ENCODE peak calls at places on chromosomes 11 and 22, in six cellular contexts. V, H, B, C, F and J are unnamed samples.

GRCh38 chr22:31300896-31301295 is 8.6 kb upstream of the PIK3IP1 start:
- DNase-seq in V (no peak), H (no peak), B (no peak), C (no peak), F (no peak), J (no peak)

GRCh38 chr11:26753738-26754504 is 32.1 kb upstream of the SLC5A12 start:
- DNase-seq in V (no peak), H (no peak), B (no peak), C (peak), F (peak), J (no peak)

GRCh38 chr11:86955674-86956522 is 703 bp upstream of the FZD4 start:
- DNase-seq in V (peak), H (peak), B (no peak), C (peak), F (peak), J (no peak)

GRCh38 chr11:61026121-61027031 is 54.9 kb downstream of the CD6 start:
- DNase-seq in V (no peak), H (no peak), B (peak), C (no peak), F (no peak), J (no peak)

GRCh38 chr11:27174672-27175210 is 134.1 kb downstream of the BBOX1 start:
- DNase-seq in V (no peak), H (no peak), B (no peak), C (no peak), F (no peak), J (no peak)

GRCh38 chr22:43142881-43143562 is at the start of gene MCAT:
- DNase-seq in V (peak), H (no peak), B (peak), C (peak), F (peak), J (no peak)

GRCh38 chr22:43216738-43217137 is 29.8 kb upstream of the TTLL12 start:
- DNase-seq in V (no peak), H (no peak), B (no peak), C (no peak), F (no peak), J (no peak)

GRCh38 chr11:36945384-36945783 is 347.3 kb upstream of the RAG2 start:
- DNase-seq in V (no peak), H (no peak), B (no peak), C (no peak), F (no peak), J (no peak)

GRCh38 chr11:132969892-132970291 is 562.4 kb downstream of the OPCML start:
- DNase-seq in V (no peak), H (no peak), B (no peak), C (no peak), F (no peak), J (no peak)

GRCh38 chr11:69084371-69084770 is 35.6 kb downstream of the TPCN2 start:
- DNase-seq in V (no peak), H (no peak), B (no peak), C (no peak), F (no peak), J (no peak)

GRCh38 chr11:19076744-19077589 is 16.4 kb upstream of the MRGPRX2 start:
- DNase-seq in V (peak), H (no peak), B (no peak), C (peak), F (peak), J (no peak)

GRCh38 chr11:128806496-128807261 is 60.4 kb downstream of the KCNJ1 start:
- DNase-seq in V (no peak), H (no peak), B (no peak), C (no peak), F (no peak), J (no peak)

GRCh38 chr11:3111919-3112690 is 53.0 kb downstream of the OSBPL5 start:
- DNase-seq in V (no peak), H (no peak), B (no peak), C (no peak), F (no peak), J (no peak)

GRCh38 chr22:39932918-39933649 is 27.1 kb upstream of the TMA7B start:
- DNase-seq in V (no peak), H (no peak), B (no peak), C (no peak), F (peak), J (no peak)

GRCh38 chr11:28767574-28767973 is 659.4 kb downstream of the METTL15 start:
- DNase-seq in V (no peak), H (no peak), B (no peak), C (no peak), F (no peak), J (no peak)

GRCh38 chr22:19843857-19844422 is 10.7 kb downstream of the GNB1L start:
- DNase-seq in V (no peak), H (no peak), B (no peak), C (no peak), F (no peak), J (no peak)

GRCh38 chr22:20760084-20760483 is 13.8 kb upstream of the SERPIND1 start:
- DNase-seq in V (no peak), H (no peak), B (no peak), C (no peak), F (no peak), J (no peak)

GRCh38 chr11:79255965-79256364 is 184.9 kb downstream of the TENM4 start:
- DNase-seq in V (no peak), H (no peak), B (no peak), C (no peak), F (no peak), J (no peak)

GRCh38 chr11:79262221-79262620 is 178.6 kb downstream of the TENM4 start:
- DNase-seq in V (no peak), H (no peak), B (no peak), C (no peak), F (no peak), J (no peak)

GRCh38 chr11:79258606-79259005 is 182.2 kb downstream of the TENM4 start:
- DNase-seq in V (no peak), H (no peak), B (no peak), C (no peak), F (no peak), J (no peak)

GRCh38 chr11:79263001-79263400 is 177.8 kb downstream of the TENM4 start:
- DNase-seq in V (no peak), H (no peak), B (no peak), C (no peak), F (no peak), J (no peak)

DNA sequence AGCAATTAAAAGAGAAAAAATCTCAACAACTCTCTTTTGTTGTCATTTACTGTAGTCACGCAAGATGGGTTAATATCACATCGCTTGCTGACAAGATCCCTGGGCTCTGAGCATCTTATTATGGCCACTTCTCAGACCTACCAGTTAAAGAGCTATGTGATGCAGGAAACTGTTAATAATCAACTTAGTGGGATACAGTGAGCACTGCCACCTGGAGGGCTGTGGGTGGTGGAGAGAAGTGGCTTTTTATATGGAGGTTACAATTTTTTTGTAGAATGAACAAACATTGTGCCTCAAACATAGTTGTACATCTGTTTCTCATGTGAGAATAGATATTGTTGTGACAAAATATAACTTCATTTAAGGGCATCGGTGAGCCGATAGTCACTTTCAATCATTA is 181.0 kb downstream of the TENM4 start:
- DNase-seq in V (no peak), H (no peak), B (no peak), C (no peak), F (peak), J (no peak)
- TF ChIP-seq CTCF in V (no peak), H (peak), B (no peak), C (no peak), F (peak), J (peak)

GRCh38 chr11:125428486-125429173 is 67.4 kb downstream of the FEZ1 start:
- DNase-seq in V (no peak), H (no peak), B (no peak), C (no peak), F (no peak), J (no peak)
- TF ChIP-seq CTCF in V (no peak), H (no peak), B (no peak), C (no peak), F (no peak), J (no peak)

GRCh38 chr11:46936138-46937110 is at the start of gene CSTPP1:
- DNase-seq in V (peak), H (peak), B (peak), C (peak), F (peak), J (peak)
- TF ChIP-seq CTCF in V (no peak), H (no peak), B (no peak), C (no peak), F (no peak), J (no peak)

DNA sequence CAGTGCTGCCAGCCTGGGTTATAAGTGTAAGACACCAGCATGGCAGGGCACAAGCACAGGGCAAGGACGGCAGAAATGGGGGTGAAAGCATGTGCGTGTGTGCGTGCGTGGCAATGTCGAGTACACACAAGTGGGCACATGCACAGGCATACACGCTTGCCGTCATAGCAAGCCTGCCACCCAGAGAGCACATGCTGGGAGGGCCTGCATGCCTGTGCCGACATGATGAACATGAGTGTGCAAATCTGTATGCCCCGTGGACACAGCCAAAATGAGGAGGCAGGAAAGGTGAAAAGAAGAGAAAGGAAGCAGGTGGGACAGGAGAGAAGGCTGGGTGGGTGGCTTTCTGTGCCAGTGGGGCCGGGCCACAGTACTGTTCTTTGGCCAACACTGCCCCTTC is 62.9 kb downstream of the NECTIN1 start:
- DNase-seq in V (no peak), H (no peak), B (no peak), C (no peak), F (no peak), J (no peak)
- TF ChIP-seq CTCF in V (no peak), H (no peak), B (no peak), C (no peak), F (no peak), J (no peak)

GRCh38 chr11:131169057-131169456 is 201.4 kb upstream of the NTM start:
- DNase-seq in V (no peak), H (no peak), B (no peak), C (no peak), F (no peak), J (no peak)

GRCh38 chr11:131172011-131172410 is 198.4 kb upstream of the NTM start:
- DNase-seq in V (no peak), H (no peak), B (no peak), C (no peak), F (no peak), J (no peak)
- TF ChIP-seq CTCF in V (no peak), H (no peak), B (no peak), C (no peak), F (no peak), J (no peak)

DNA sequence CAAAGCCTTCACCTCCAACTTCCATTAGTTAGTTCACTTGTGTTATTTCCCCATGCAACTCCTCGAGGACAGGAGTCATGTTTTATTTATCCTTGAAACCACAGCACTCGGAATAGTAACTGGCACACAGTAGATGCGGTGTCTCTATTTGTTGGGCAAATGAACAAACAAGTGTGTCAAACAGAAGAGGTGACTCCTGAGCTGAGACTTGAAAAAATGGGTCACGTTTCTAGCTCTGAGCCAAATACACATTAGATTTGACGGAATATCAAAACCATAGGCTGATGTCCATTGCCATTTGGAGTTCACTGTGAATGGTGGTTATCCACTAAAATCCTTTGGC is 68.9 kb downstream of the C11orf91 start:
- DNase-seq in V (no peak), H (no peak), B (no peak), C (no peak), F (no peak), J (no peak)
- TF ChIP-seq CTCF in V (no peak), H (no peak), B (no peak), C (no peak), F (no peak), J (no peak)

DNA sequence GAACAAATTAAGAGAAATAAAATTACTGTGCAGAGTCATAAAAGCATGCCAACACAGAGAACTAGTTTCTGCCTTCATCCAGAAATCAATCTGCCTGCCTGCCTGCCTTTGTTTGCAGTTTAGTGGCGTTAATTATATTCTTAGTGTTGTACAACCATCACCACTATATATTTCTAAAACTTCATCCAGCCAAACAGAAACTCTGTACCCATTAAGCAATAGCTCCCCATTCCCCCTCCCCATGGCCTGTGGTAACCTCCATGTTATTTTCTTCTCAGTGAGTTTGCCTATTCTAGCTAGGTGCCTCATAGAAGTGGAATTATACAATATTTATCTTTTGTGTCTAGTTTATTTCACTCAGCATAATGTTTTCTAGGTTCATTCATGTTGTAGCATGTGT is 183.2 kb upstream of the TBCEL start:
- DNase-seq in V (no peak), H (no peak), B (no peak), C (no peak), F (no peak), J (no peak)
- TF ChIP-seq CTCF in V (no peak), H (no peak), B (no peak), C (no peak), F (no peak), J (no peak)

GRCh38 chr11:33257897-33258630 is 883 bp downstream of the HIPK3 start:
- DNase-seq in V (peak), H (no peak), B (peak), C (peak), F (peak), J (no peak)
- TF ChIP-seq CTCF in V (peak), H (no peak), B (no peak), C (peak), F (peak), J (peak)